ENCODE peak calls at places on chromosomes 7 and 10, in seven cellular contexts. Z is activated T-cell treated with anti-CD3 and anti-CD28 coated beads, Interleukin-2, amount 50 U/mL, for 72 hours; P is psoas muscle; Q is RWPE2; O is naive thymus-derived CD4-positive, alpha-beta T cell; H is upper lobe of left lung; L is effector memory CD8-positive, alpha-beta T cell. W is an unnamed sample.

GRCh38 chr10:112203328-112204076 is 19.9 kb upstream of the GPAM start:
- ATAC-seq in Z (peak; percentile 55), H (no peak), P (no peak), O (no peak), Q (no peak), L (no peak), W (no peak)

GRCh38 chr10:84089162-84089561 is 50.1 kb upstream of the GHITM start:
- ATAC-seq in L (no peak), P (no peak), H (no peak), Z (no peak), O (no peak), Q (no peak), W (no peak)

GRCh38 chr10:125859128-125859817 is 21.8 kb downstream of the DHX32 start:
- ATAC-seq in O (no peak), L (no peak), Z (no peak), P (no peak), Q (no peak), H (no peak), W (no peak)

GRCh38 chr10:15316877-15317464 is 54.1 kb downstream of the FAM171A1 start:
- ATAC-seq in L (no peak), H (no peak), P (no peak), Q (no peak), O (no peak), Z (no peak), W (no peak)

GRCh38 chr10:122454603-122455080 is at the start of gene ARMS2:
- ATAC-seq in L (no peak), O (no peak), P (no peak), Q (no peak), H (no peak), Z (no peak), W (no peak)

GRCh38 chr10:119620241-119620753 is 23.5 kb upstream of the TIAL1 start:
- ATAC-seq in H (no peak), Q (peak; percentile 71), Z (peak; percentile 58), O (no peak), P (peak; percentile 62), L (no peak), W (peak; percentile 67)

GRCh38 chr10:68561804-68562649 is 1.9 kb downstream of the TET1 start:
- ATAC-seq in Z (no peak), P (peak; percentile 44), H (peak; percentile 44), O (no peak), Q (no peak), L (no peak), W (peak; percentile 1)

GRCh38 chr10:79244841-79245504 is 102.3 kb upstream of the PPIF start:
- ATAC-seq in Z (no peak), L (peak; percentile 46), H (no peak), P (no peak), O (peak; percentile 30), Q (no peak), W (no peak)

GRCh38 chr10:85642082-85642420 is 724.5 kb downstream of the GRID1 start:
- ATAC-seq in P (no peak), Q (peak; percentile 26), L (no peak), H (no peak), O (no peak), Z (no peak), W (no peak)

GRCh38 chr10:339038-339391 is 203.8 kb downstream of the ZMYND11 start:
- ATAC-seq in Z (no peak), Q (peak; percentile 35), O (no peak), P (no peak), H (no peak), L (no peak), W (no peak)

GRCh38 chr7:27870595-27870994 is 130.6 kb downstream of the TAX1BP1 start:
- ATAC-seq in L (no peak), Q (no peak), Z (no peak), O (no peak), H (no peak), P (no peak), W (no peak)

GRCh38 chr7:106704000-106704840 is 43.3 kb upstream of the CCDC71L start:
- ATAC-seq in L (peak; percentile 63), O (peak; percentile 57), Z (peak; percentile 82), Q (no peak), P (no peak), H (no peak), W (no peak)

GRCh38 chr7:131186816-131187215 is 140.9 kb upstream of the MKLN1 start:
- ATAC-seq in P (peak; percentile 86), L (no peak), Q (no peak), O (no peak), H (no peak), Z (no peak), W (no peak)

GRCh38 chr7:152760384-152761115 is 998 bp downstream of the ACTR3B start:
- ATAC-seq in Q (no peak), L (no peak), Z (no peak), P (no peak), O (no peak), H (no peak), W (peak; percentile 18)

GRCh38 chr7:42350801-42351200 is 113.8 kb upstream of the GLI3 start:
- ATAC-seq in O (no peak), Z (no peak), H (peak; percentile 66), P (no peak), L (no peak), Q (no peak), W (no peak)

GRCh38 chr10:84360634-84361365 is 32.4 kb downstream of the CCSER2 start:
- ATAC-seq in Z (no peak), H (peak; percentile 36), Q (peak; percentile 72), L (no peak), P (no peak), O (no peak), W (peak; percentile 28)

GRCh38 chr7:96250776-96251361 is 71.0 kb downstream of the SLC25A13 start:
- ATAC-seq in L (no peak), O (peak; percentile 22), P (no peak), H (no peak), Z (no peak), Q (no peak), W (no peak)

GRCh38 chr7:132424821-132425739 is 151.2 kb downstream of the PLXNA4 start:
- ATAC-seq in O (no peak), H (no peak), P (no peak), Z (no peak), Q (no peak), L (no peak), W (no peak)

GRCh38 chr7:40859076-40859475 is 724.3 kb downstream of the SUGCT start:
- ATAC-seq in O (no peak), Q (no peak), H (no peak), L (no peak), Z (no peak), P (no peak), W (no peak)

GRCh38 chr10:15172306-15172840 is 3.9 kb upstream of the NMT2 start:
- ATAC-seq in Z (no peak), Q (peak; percentile 38), O (no peak), P (no peak), L (no peak), H (no peak), W (no peak)

GRCh38 chr7:103446046-103446520 is at the start of gene SLC26A5:
- ATAC-seq in L (no peak), Q (peak; percentile 97), O (peak; percentile 32), P (no peak), H (peak; percentile 73), Z (peak; percentile 86), W (peak; percentile 30)

GRCh38 chr7:138691166-138691565 is 10.0 kb downstream of the SVOPL start:
- ATAC-seq in L (no peak), H (no peak), Z (no peak), O (no peak), Q (no peak), P (no peak), W (no peak)

GRCh38 chr10:102988404-102989314 is 70.6 kb downstream of the CNNM2 start:
- ATAC-seq in Z (no peak), Q (peak; percentile 86), L (no peak), H (no peak), O (no peak), P (no peak), W (peak; percentile 51)

GRCh38 chr7:111855842-111856227 is 293.5 kb upstream of the IMMP2L start:
- ATAC-seq in H (no peak), O (no peak), Z (no peak), P (no peak), Q (no peak), L (no peak), W (peak; percentile 80)

GRCh38 chr10:68221196-68221595 is 10.7 kb downstream of the ATOH7 start:
- ATAC-seq in O (no peak), Q (peak; percentile 46), L (no peak), P (no peak), H (no peak), Z (no peak), W (no peak)

GRCh38 chr7:25519962-25520562 is 291.8 kb upstream of the NPVF start:
- ATAC-seq in H (no peak), Q (no peak), Z (no peak), O (peak; percentile 42), L (no peak), P (no peak), W (no peak)

GRCh38 chr7:137877301-137877700 is 30.5 kb upstream of the DGKI start:
- ATAC-seq in O (no peak), P (no peak), Z (no peak), L (no peak), Q (no peak), H (no peak), W (no peak)

GRCh38 chr10:94293344-94293743 is 69.4 kb downstream of the NOC3L start:
- ATAC-seq in O (no peak), H (peak; percentile 73), P (no peak), Q (no peak), Z (no peak), L (no peak), W (peak; percentile 44)

GRCh38 chr10:127151981-127152699 is 44.3 kb downstream of the INSYN2A start:
- ATAC-seq in O (no peak), P (no peak), Q (peak; percentile 63), H (peak; percentile 3), Z (no peak), L (no peak), W (no peak)

GRCh38 chr10:71241899-71242620 is 29.7 kb downstream of the UNC5B start:
- ATAC-seq in L (no peak), O (no peak), P (no peak), H (no peak), Q (no peak), Z (no peak), W (peak; percentile 13)

GRCh38 chr10:58465641-58466040 is 47.0 kb upstream of the BICC1 start:
- ATAC-seq in P (no peak), H (no peak), O (no peak), L (no peak), Z (no peak), Q (no peak), W (no peak)

GRCh38 chr10:34194259-34194658 is 620.8 kb downstream of the PARD3 start:
- ATAC-seq in H (peak; percentile 45), Q (no peak), O (no peak), L (no peak), Z (no peak), P (no peak), W (peak; percentile 55)

GRCh38 chr7:53794816-53795215 is 747.4 kb upstream of the VSTM2A start:
- ATAC-seq in O (no peak), L (no peak), Z (no peak), H (peak; percentile 20), P (no peak), Q (no peak), W (no peak)

GRCh38 chr7:116616555-116617059 is 55.4 kb upstream of the MET start:
- ATAC-seq in O (no peak), Q (peak; percentile 88), P (no peak), H (no peak), L (no peak), Z (no peak), W (peak; percentile 53)

GRCh38 chr10:36803229-36803628 is 322.2 kb upstream of the ANKRD30A start:
- ATAC-seq in Z (no peak), O (no peak), Q (no peak), L (no peak), P (no peak), H (no peak), W (no peak)

GRCh38 chr10:61081331-61081730 is 137.3 kb upstream of the RHOBTB1 start:
- ATAC-seq in Z (no peak), Q (no peak), H (no peak), P (no peak), O (no peak), L (no peak), W (no peak)

GRCh38 chr7:158270106-158270775 is 317.4 kb downstream of the PTPRN2 start:
- ATAC-seq in P (no peak), O (no peak), Z (no peak), L (no peak), Q (no peak), H (no peak), W (no peak)

W was measured in SK-N-SH treated with all-trans-retinoic acid at 6 μM for 48 hours.